ENCODE peak calls at places on chromosomes 16 and 17, in six cellular contexts. N is CD8-positive, alpha-beta memory T cell; J is cardiac fibroblast; P is GM06990; E is tibial artery; Y is CD8-positive, alpha-beta T cell. G is an unnamed sample.

GRCh38 chr17:9107527-9107926 is 86.2 kb downstream of the NTN1 start:
- DNase-seq in E (no peak), N (no peak), P (no peak), Y (no peak), J (no peak), G (no peak)

GRCh38 chr16:85812811-85813700 is 13.6 kb downstream of the COX4I1 start:
- DNase-seq in N (no peak), E (no peak), J (no peak), P (no peak), Y (no peak), G (no peak)

GRCh38 chr17:44907696-44908470 is 7.4 kb downstream of the GFAP start:
- DNase-seq in N (no peak), E (no peak), J (no peak), Y (no peak), P (no peak), G (no peak)

GRCh38 chr16:57700801-57701551 is 6.4 kb downstream of the DRC7 start:
- DNase-seq in J (no peak), Y (no peak), P (no peak), E (no peak), N (no peak), G (no peak)

GRCh38 chr17:15261818-15262290 is 3.3 kb downstream of the PMP22 start:
- DNase-seq in P (no peak), E (no peak), N (no peak), Y (no peak), J (peak), G (no peak)

GRCh38 chr16:75244844-75245758 is 6.3 kb downstream of the BCAR1 start:
- DNase-seq in N (no peak), E (peak), J (peak), Y (no peak), P (peak), G (no peak)

GRCh38 chr17:69423450-69423849 is 9.0 kb downstream of the MAP2K6 start:
- DNase-seq in Y (peak), N (peak), E (no peak), P (no peak), J (peak), G (no peak)

GRCh38 chr17:5439446-5439764 is 450 bp upstream of the C1QBP start:
- DNase-seq in P (no peak), Y (no peak), N (no peak), E (no peak), J (no peak), G (no peak)

GRCh38 chr17:57285681-57286080 is 29.4 kb downstream of the MSI2 start:
- DNase-seq in J (no peak), Y (no peak), P (no peak), E (no peak), N (no peak), G (no peak)

GRCh38 chr17:45867702-45868101 is 23.0 kb downstream of the SPPL2C start:
- DNase-seq in Y (no peak), P (no peak), N (no peak), E (no peak), J (no peak), G (no peak)

GRCh38 chr16:81716478-81717210 is 62.4 kb upstream of the PLCG2 start:
- DNase-seq in E (no peak), J (no peak), P (no peak), Y (peak), N (no peak), G (no peak)

GRCh38 chr17:2222301-2222700 is 81.3 kb downstream of the SMG6 start:
- DNase-seq in Y (no peak), J (no peak), P (no peak), E (no peak), N (no peak), G (no peak)

DNA sequence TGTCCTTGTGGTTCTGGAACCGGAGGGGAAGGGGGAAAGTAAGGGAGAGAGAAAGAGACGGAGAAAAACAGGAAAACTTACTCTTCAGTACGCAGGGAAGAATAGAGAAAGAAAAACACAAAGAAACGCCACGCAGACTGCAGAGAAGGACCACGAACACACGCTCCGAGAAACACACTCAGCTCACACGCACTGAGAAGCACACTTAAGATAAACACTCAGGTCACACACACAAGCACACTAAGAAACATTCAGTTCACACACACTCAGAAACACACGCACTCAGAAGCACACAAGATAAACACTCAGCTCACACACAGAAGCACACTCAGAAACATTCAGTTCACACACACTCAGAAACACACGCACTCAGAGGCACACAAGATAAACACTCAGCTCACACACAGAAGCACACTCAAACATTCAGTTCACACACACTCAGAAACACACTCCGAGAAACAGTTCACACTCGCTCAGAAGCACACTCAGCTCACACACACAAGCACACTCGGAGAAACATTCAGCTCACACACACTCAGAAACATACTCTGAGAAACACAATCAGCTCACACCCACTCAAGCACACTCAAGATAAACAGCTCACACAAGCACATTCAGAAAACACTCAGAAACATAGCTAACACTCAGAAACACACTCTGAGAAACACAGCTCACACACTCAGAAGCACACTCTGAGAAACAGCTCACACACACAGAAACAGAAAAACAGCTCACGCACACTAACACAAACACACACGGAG is 754 bp downstream of the TMEM98 start:
- DNase-seq in J (peak), E (no peak), N (no peak), Y (no peak), P (no peak), G (no peak)
- H3K4me3 ChIP-seq in J (peak), E (peak), N (no peak), Y (no peak), P (peak), G (no peak)

GRCh38 chr17:59440757-59441458 is 109.5 kb downstream of the YPEL2 start:
- DNase-seq in P (peak), J (peak), Y (peak), N (peak), E (peak), G (peak)
- H3K4me3 ChIP-seq in P (no peak), J (no peak), Y (no peak), N (no peak), E (no peak), G (no peak)

GRCh38 chr17:30334421-30334820 is 564 bp upstream of the TMIGD1 start:
- DNase-seq in Y (no peak), N (no peak), P (no peak), E (no peak), J (peak), G (no peak)

GRCh38 chr17:30333503-30334240 is at the start of gene TMIGD1:
- DNase-seq in J (no peak), Y (no peak), P (no peak), N (no peak), E (no peak), G (no peak)

GRCh38 chr17:30326816-30327215 is 7.0 kb downstream of the TMIGD1 start:
- DNase-seq in Y (no peak), P (no peak), E (no peak), J (no peak), N (no peak), G (no peak)

GRCh38 chr17:30336369-30337171 is 2.7 kb upstream of the TMIGD1 start:
- DNase-seq in P (peak), Y (peak), E (no peak), N (peak), J (peak), G (peak)

GRCh38 chr17:30332057-30332542 is 1.8 kb downstream of the TMIGD1 start:
- DNase-seq in E (no peak), P (peak), N (peak), Y (peak), J (peak), G (peak)
- H3K4me3 ChIP-seq in E (no peak), P (no peak), N (no peak), Y (no peak), J (no peak), G (no peak)

GRCh38 chr16:73750639-73751038 is 546.0 kb upstream of the PSMD7 start:
- DNase-seq in N (no peak), P (no peak), Y (no peak), E (no peak), J (no peak), G (no peak)
- H3K4me3 ChIP-seq in N (no peak), P (no peak), Y (no peak), E (no peak), J (no peak), G (no peak)

GRCh38 chr17:62807812-62808575 is at the start of gene MARCHF10:
- DNase-seq in J (no peak), P (peak), N (no peak), E (no peak), Y (peak), G (no peak)
- H3K4me3 ChIP-seq in J (peak), P (no peak), N (no peak), E (no peak), Y (peak), G (no peak)

DNA sequence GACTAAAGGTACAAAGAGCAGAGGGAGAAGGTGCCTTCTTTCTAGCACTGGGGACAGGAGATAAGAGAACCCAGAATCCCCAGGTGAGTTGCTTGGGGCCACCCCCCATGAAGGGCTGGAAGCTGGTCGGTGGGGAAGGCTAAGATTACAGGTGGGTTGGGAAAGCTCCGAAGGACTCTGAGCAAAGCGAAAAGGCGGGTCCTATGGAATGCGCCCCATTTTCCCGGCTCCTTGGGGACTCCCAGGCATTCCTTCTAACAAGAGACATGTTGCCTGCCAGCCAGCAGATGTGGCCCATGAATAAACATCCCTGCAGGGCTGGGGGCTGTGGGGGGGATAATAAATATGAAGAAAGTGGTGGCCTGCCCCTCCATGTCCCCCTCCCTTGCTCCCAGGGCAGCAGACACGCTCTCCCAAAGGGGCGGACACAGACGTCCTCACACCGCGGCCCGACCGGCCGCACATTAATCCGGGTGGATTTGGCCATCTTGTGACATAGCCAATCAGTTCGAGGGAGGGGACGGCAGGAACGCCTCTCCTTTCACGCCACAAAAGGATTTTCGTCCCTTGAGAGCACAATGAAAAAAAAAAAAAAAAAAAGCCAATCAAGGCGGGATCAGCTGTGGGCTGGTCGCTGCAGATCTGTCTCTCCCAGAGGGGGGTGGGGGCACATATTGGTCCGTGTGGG is 98.5 kb downstream of the SOX9 start:
- DNase-seq in E (no peak), Y (no peak), N (no peak), P (no peak), J (no peak), G (no peak)
- H3K4me3 ChIP-seq in E (no peak), Y (no peak), N (no peak), P (no peak), J (no peak), G (no peak)

GRCh38 chr17:50534222-50534978 is 1.9 kb downstream of the EPN3 start:
- DNase-seq in P (no peak), E (no peak), Y (no peak), J (no peak), N (no peak), G (no peak)
- H3K4me3 ChIP-seq in P (no peak), E (no peak), Y (no peak), J (no peak), N (no peak), G (no peak)

GRCh38 chr16:30077656-30078055 is 1.9 kb downstream of the PPP4C start:
- DNase-seq in J (no peak), Y (no peak), P (no peak), N (no peak), E (no peak), G (no peak)
- H3K4me3 ChIP-seq in J (no peak), Y (no peak), P (no peak), N (no peak), E (no peak), G (no peak)

GRCh38 chr16:51113254-51114125 is 37.6 kb downstream of the SALL1 start:
- DNase-seq in J (no peak), N (no peak), P (peak), Y (no peak), E (no peak), G (no peak)
- H3K4me3 ChIP-seq in J (no peak), N (no peak), P (peak), Y (no peak), E (no peak), G (no peak)

GRCh38 chr16:4790871-4791270 is 2.7 kb upstream of the SEPTIN12 start:
- DNase-seq in E (no peak), N (no peak), P (no peak), Y (no peak), J (peak), G (no peak)
- H3K4me3 ChIP-seq in E (no peak), N (no peak), P (no peak), Y (no peak), J (no peak), G (no peak)